ENCODE peak calls at places on chromosome 17, in seven cellular contexts. F, B, U, D, O, C and X are unnamed samples.

GRCh38 chr17:45845376-45846185 is 900 bp downstream of the SPPL2C start:
- DNase-seq in F (no peak), B (no peak), U (no peak), D (no peak), O (no peak), C (no peak), X (no peak)

GRCh38 chr17:75807861-75808260 is 23.3 kb downstream of the UNK start:
- DNase-seq in F (no peak), B (no peak), U (no peak), D (no peak), O (no peak), C (no peak), X (no peak)

GRCh38 chr17:42132941-42133340 is 10.3 kb downstream of the HSPB9 start:
- DNase-seq in F (peak; percentile 37), B (no peak), U (peak; percentile 87), D (peak; percentile 71), O (no peak), C (no peak), X (peak; percentile 92)

GRCh38 chr17:21573961-21574610 is 118.2 kb upstream of the KCNJ18 start:
- DNase-seq in F (no peak), B (peak; percentile 78), U (peak; percentile 63), D (peak; percentile 85), O (no peak), C (peak; percentile 31), X (no peak)

GRCh38 chr17:42783778-42784138 is 3.3 kb downstream of the WNK4 start:
- DNase-seq in F (no peak), B (no peak), U (no peak), D (no peak), O (no peak), C (no peak), X (no peak)

GRCh38 chr17:17809527-17810373 is 27.0 kb downstream of the SREBF1 start:
- DNase-seq in F (no peak), B (peak; percentile 75), U (peak; percentile 46), D (peak; percentile 68), O (peak; percentile 79), C (no peak), X (no peak)

GRCh38 chr17:76063880-76064546 is 8.3 kb downstream of the SRP68 start:
- DNase-seq in F (no peak), B (no peak), U (no peak), D (no peak), O (no peak), C (peak; percentile 37), X (no peak)

GRCh38 chr17:80931421-80932265 is 60.0 kb upstream of the CHMP6 start:
- DNase-seq in F (no peak), B (no peak), U (peak; percentile 90), D (peak; percentile 85), O (no peak), C (no peak), X (peak; percentile 82)

GRCh38 chr17:49699967-49700575 is 7.7 kb downstream of the SLC35B1 start:
- DNase-seq in F (no peak), B (no peak), U (no peak), D (no peak), O (no peak), C (no peak), X (no peak)

GRCh38 chr17:82242698-82242976 is 13.8 kb downstream of the SLC16A3 start:
- DNase-seq in F (no peak), B (no peak), U (no peak), D (no peak), O (no peak), C (no peak), X (no peak)

GRCh38 chr17:75758131-75758905 is 6.7 kb downstream of the GALK1 start:
- DNase-seq in F (no peak), B (no peak), U (no peak), D (no peak), O (no peak), C (no peak), X (no peak)

GRCh38 chr17:604719-605118 is 109.9 kb downstream of the VPS53 start:
- DNase-seq in F (no peak), B (no peak), U (no peak), D (no peak), O (peak; percentile 15), C (no peak), X (no peak)

GRCh38 chr17:27481327-27481726 is 25.1 kb downstream of the KSR1 start:
- DNase-seq in F (peak; percentile 46), B (no peak), U (no peak), D (no peak), O (no peak), C (no peak), X (no peak)

GRCh38 chr17:35588196-35588920 is 1.2 kb downstream of the AP2B1 start:
- DNase-seq in F (no peak), B (no peak), U (peak; percentile 39), D (peak; percentile 36), O (no peak), C (no peak), X (peak; percentile 83)

GRCh38 chr17:18974407-18975149 is 22.6 kb downstream of the SLC5A10 start:
- DNase-seq in F (no peak), B (no peak), U (no peak), D (no peak), O (no peak), C (no peak), X (peak; percentile 77)